ENCODE peak calls at places on chromosomes 5 and 9, in nine cellular contexts. O is pancreas, Q is aorta, R is small intestine, S is A549, U is endodermal cell, T is stomach, Y is neural progenitor cell, E is psoas muscle. X is an unnamed sample. For H3K9me3, the result is how much of the 10 kb centered on the place peaks cover.

GRCh38 chr9:92726971-92727715 is 37.5 kb downstream of the BICD2 start:
- DNase-seq in O (no peak), Q (peak), R (no peak), S (no peak), U (no peak), T (no peak), Y (peak), E (no peak), X (no peak)

GRCh38 chr5:155512302-155512701 is 498.7 kb downstream of the KIF4B start:
- DNase-seq in O (no peak), Q (no peak), R (no peak), S (no peak), U (no peak), T (no peak), Y (peak), E (no peak), X (no peak)

GRCh38 chr5:122492675-122493074 is 180.6 kb downstream of the SNCAIP start:
- DNase-seq in O (no peak), Q (no peak), R (no peak), S (peak), U (peak), T (no peak), Y (peak), E (no peak), X (no peak)

GRCh38 chr9:134222018-134222573 is 57.7 kb upstream of the RNU6ATAC start:
- DNase-seq in O (peak), Q (peak), R (no peak), S (no peak), U (no peak), T (no peak), Y (no peak), E (peak), X (no peak)

GRCh38 chr5:144368556-144368955 is 197.9 kb downstream of the KCTD16 start:
- DNase-seq in O (no peak), Q (no peak), R (peak), S (no peak), U (no peak), T (no peak), Y (no peak), E (no peak), X (no peak)

GRCh38 chr9:124801356-124801755 is 24.4 kb downstream of the OLFML2A start:
- DNase-seq in O (no peak), Q (no peak), R (no peak), S (no peak), U (no peak), T (no peak), Y (no peak), E (no peak), X (no peak)

GRCh38 chr9:126613656-126614055 is at the start of gene LMX1B:
- DNase-seq in O (no peak), Q (peak), R (peak), S (peak), U (peak), T (no peak), Y (peak), E (peak), X (peak)

GRCh38 chr5:15008476-15008875 is 136.9 kb upstream of the ANKH start:
- DNase-seq in O (peak), Q (peak), R (peak), S (peak), U (peak), T (peak), Y (no peak), E (peak), X (peak)

GRCh38 chr9:109110326-109111014 is 9.3 kb downstream of the TMEM245 start:
- DNase-seq in O (no peak), Q (no peak), R (no peak), S (peak), U (no peak), T (no peak), Y (no peak), E (no peak), X (no peak)

GRCh38 chr5:14781106-14781505 is 90.5 kb downstream of the ANKH start:
- DNase-seq in O (no peak), Q (no peak), R (no peak), S (no peak), U (no peak), T (no peak), Y (no peak), E (no peak), X (no peak)

GRCh38 chr5:125349432-125349831 is 603.0 kb upstream of the ZNF608 start:
- DNase-seq in O (no peak), Q (no peak), R (no peak), S (no peak), U (no peak), T (no peak), Y (peak), E (no peak), X (no peak)

GRCh38 chr9:105299190-105299854 is 54.9 kb downstream of the SLC44A1 start:
- DNase-seq in O (no peak), Q (no peak), R (peak), S (peak), U (no peak), T (peak), Y (no peak), E (no peak), X (no peak)

GRCh38 chr5:125696762-125697161 is 726.4 kb upstream of the GRAMD2B start:
- DNase-seq in O (no peak), Q (no peak), R (peak), S (peak), U (no peak), T (no peak), Y (no peak), E (no peak), X (no peak)

GRCh38 chr9:128694344-128694743 is 5.3 kb downstream of the SET start:
- DNase-seq in O (no peak), Q (no peak), R (no peak), S (no peak), U (no peak), T (no peak), Y (no peak), E (no peak), X (no peak)

GRCh38 chr9:69149321-69149807 is 24.7 kb upstream of the TJP2 start:
- DNase-seq in O (no peak), Q (no peak), R (no peak), S (no peak), U (peak), T (no peak), Y (peak), E (no peak), X (no peak)

GRCh38 chr9:33197279-33197678 is 30.1 kb upstream of the B4GALT1 start:
- DNase-seq in O (no peak), Q (no peak), R (no peak), S (no peak), U (no peak), T (no peak), Y (no peak), E (peak), X (no peak)

GRCh38 chr5:54159153-54159836 is 151.1 kb downstream of the ARL15 start:
- DNase-seq in O (no peak), Q (no peak), R (no peak), S (peak), U (no peak), T (no peak), Y (peak), E (no peak), X (no peak)

GRCh38 chr5:3310551-3311340 is 284.9 kb upstream of the IRX1 start:
- DNase-seq in O (no peak), Q (no peak), R (no peak), S (no peak), U (peak), T (no peak), Y (peak), E (no peak), X (no peak)
- H3K9me3 ChIP-seq in O (under half), Q (under half), R (under half), S (under half), U (under half), T (under half), Y (under half), E (under half), X (under half)

DNA sequence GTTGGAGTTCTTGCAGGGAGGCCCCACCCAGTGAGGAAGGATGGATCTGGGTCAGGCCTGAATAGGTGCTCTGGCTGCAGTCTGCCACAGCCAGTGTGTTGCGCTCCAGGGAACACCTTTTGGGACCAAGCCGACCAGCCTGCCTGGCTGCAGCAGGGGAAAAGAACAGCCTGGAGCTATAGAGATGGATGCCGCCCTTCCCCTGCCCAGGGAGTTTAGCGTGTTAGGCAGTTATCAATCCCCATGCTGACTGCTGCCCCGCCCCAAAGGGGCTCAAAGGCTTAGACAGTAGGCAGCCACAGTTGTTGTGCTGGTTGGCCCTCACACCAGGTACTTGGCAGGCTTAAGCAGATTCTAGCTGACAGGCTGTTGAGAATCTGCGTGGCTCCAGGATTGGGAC is 153.4 kb upstream of the ADAMTS19 start:
- DNase-seq in O (no peak), Q (no peak), R (no peak), S (no peak), U (no peak), T (no peak), Y (no peak), E (no peak), X (no peak)
- H3K9me3 ChIP-seq in O (under half), Q (under half), R (under half), S (under half), U (under half), T (under half), Y (under half), E (under half), X (under half)

GRCh38 chr9:118711843-118712242 is 657.4 kb downstream of the BRINP1 start:
- DNase-seq in O (no peak), Q (no peak), R (no peak), S (no peak), U (no peak), T (no peak), Y (peak), E (no peak), X (no peak)
- H3K9me3 ChIP-seq in O (under half), Q (under half), R (under half), S (under half), U (under half), T (under half), Y (under half), E (under half), X (under half)

DNA sequence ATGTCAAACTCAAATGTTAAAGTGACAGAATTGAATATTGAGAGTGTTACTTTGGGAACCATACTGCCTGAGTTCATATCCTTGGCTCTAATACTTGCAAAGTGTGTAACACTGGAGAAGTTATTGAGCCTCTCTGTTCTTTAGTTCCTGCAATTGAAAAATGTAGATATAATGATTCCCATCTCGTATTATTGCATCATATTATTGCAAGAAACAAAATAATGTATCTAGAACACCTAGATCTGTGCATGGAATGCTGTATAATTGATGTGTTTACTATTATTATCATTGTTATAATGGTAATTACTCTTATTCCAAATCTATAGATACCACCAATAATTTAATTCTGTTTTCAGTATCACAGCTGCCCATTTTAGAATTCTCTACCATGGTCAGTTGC is 310.3 kb downstream of the GABRG2 start:
- DNase-seq in O (no peak), Q (no peak), R (no peak), S (no peak), U (no peak), T (no peak), Y (no peak), E (no peak), X (no peak)
- H3K9me3 ChIP-seq in O (under half), Q (under half), R (under half), S (under half), U (under half), T (under half), Y (under half), E (under half), X (under half)

DNA sequence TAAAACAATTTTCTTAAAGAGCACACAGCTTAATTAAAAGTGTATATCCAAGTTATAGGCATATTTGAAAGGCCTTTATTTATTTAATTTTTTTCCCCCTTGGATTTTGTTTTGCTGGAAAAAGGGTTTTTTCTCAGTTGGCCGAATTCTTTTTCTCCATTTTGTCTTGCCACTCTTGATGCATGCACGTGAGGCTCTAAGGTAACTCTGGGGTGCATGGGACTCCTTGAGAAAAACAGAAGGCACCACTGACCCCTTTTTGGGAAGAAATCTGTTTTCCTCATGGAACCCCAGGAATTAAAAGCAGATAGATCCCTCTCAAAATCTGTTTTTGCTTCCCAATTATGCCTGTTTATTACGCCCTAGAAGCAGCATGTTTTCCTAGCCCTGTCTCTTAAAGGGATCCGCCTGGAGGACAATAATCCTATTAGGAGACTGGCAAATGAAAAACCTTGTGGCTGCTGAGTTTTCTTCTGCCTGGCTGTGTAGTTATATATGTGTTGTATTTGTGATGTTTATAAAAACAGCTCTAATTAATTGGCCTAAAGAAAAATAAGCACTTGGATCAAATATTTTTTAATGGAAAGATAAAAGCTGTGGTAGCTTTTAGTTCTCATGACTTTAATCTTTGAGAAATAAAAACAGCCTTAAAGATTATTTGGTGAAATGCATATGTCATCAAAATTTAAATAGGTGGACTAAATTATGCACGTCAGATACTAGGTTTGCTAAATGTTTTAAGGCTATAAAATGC is 435.1 kb upstream of the CDH9 start:
- DNase-seq in O (no peak), Q (no peak), R (no peak), S (peak), U (no peak), T (no peak), Y (peak), E (no peak), X (no peak)
- H3K9me3 ChIP-seq in O (under half), Q (under half), R (under half), S (under half), U (under half), T (under half), Y (under half), E (under half), X (under half)

GRCh38 chr5:65932676-65933075 is 6.3 kb downstream of the ERBIN start:
- DNase-seq in O (no peak), Q (no peak), R (no peak), S (no peak), U (no peak), T (no peak), Y (no peak), E (no peak), X (no peak)

GRCh38 chr5:65943771-65944170 is 17.4 kb downstream of the ERBIN start:
- DNase-seq in O (no peak), Q (no peak), R (no peak), S (no peak), U (no peak), T (no peak), Y (no peak), E (no peak), X (no peak)

GRCh38 chr5:65933295-65933694 is 6.9 kb downstream of the ERBIN start:
- DNase-seq in O (no peak), Q (no peak), R (no peak), S (no peak), U (no peak), T (no peak), Y (no peak), E (no peak), X (no peak)

DNA sequence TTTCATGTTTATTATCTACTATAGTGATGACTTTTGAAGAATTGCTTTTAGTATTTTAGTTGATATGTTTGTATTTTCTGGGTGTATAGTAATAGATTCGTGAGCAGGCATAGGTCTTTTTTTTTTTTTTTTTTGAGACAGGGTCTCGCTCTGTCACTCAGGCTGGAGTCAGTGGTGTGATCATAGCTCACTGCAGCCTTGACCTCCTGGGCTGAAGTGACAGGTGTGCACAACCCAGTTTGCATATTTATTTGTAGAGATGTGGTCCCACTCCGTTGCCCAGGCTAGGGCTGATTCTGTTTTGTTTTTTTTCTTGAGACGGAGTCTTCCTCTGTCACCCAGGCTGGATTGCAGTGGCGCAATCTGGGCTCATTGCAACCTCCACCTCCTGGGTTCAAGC is 11.9 kb downstream of the ERBIN start:
- DNase-seq in O (no peak), Q (no peak), R (no peak), S (no peak), U (no peak), T (no peak), Y (no peak), E (no peak), X (no peak)
- H3K9me3 ChIP-seq in O (under half), Q (under half), R (under half), S (under half), U (under half), T (under half), Y (under half), E (under half), X (under half)

DNA sequence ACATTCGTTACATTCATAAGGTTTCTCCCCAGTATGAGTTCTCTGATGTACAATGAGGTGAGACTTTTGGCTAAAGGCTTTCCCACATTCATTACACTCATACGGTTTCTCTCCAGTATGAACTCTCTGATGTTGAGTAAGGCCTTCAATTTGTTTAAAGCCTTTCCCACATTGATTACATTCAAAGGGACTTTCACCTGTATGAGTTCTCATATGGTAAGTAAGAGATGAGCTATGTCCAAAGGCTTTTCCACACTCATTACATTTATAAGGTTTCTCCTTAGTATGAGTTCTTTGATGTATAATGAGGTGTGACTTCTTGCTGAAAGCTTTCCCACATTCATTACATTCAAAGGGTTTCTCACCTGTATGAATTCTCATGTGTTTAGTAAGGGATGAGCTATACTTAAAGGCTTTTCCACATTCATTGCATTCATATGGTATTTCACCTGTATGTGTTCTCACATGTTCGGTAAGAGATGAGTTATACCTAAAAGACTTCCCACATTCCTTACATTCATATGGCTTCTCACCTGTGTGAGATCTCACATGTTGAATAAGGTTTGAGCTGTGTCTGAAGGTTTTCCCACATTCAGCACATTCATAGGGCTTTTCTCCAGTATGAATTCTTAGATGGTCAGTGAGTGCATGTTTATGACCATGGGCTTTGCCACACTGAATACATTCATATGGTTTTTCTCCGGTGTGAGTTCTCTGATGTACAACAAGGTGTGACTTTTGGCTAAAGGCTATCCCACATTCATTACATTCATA is 13.5 kb downstream of the ZFP37 start:
- DNase-seq in O (no peak), Q (no peak), R (no peak), S (peak), U (no peak), T (no peak), Y (no peak), E (no peak), X (no peak)
- H3K9me3 ChIP-seq in O (under half), Q (under half), R (under half), S (half or more), U (half or more), T (half or more), Y (half or more), E (half or more), X (half or more)

DNA sequence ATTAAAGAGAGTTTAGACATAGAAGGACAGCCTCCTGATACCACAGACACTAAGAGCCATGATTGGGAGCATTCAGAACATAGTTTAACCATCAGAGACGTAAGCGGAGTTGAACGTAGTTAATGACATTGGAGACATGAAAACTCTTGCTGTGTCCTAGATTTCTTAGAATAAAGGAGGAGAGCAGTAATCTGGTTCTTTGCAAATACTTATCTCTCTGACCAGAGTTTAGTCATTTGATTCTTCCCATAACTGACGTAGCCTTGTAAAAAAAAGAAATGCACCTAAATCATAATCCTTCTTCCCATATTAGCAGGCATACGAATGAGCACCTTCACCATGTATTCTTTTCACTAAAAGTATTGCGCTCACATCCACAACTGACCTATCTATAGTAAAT is 433.3 kb upstream of the SMC2 start:
- DNase-seq in O (no peak), Q (no peak), R (no peak), S (no peak), U (no peak), T (no peak), Y (no peak), E (no peak), X (no peak)
- H3K9me3 ChIP-seq in O (under half), Q (under half), R (under half), S (under half), U (half or more), T (under half), Y (under half), E (under half), X (under half)

X was measured in suprapubic skin.